ENCODE peak calls at places on chromosomes 7 and 10, in seven cellular contexts. M, Z, X, D, S, R and A are unnamed samples.

GRCh38 chr7:3805151-3805550 is 504.1 kb downstream of the SDK1 start:
- DNase-seq in X (no peak), Z (no peak), M (no peak), R (no peak), D (no peak), S (peak; percentile 68), A (no peak)

GRCh38 chr10:43230101-43230908 is 36.6 kb downstream of the RASGEF1A start:
- DNase-seq in S (no peak), M (peak; percentile 16), Z (peak; percentile 34), X (peak; percentile 7), R (no peak), D (no peak), A (peak; percentile 6)

GRCh38 chr10:90269699-90270098 is 568.3 kb downstream of the KIF20B start:
- DNase-seq in D (no peak), Z (no peak), S (no peak), M (no peak), X (no peak), R (no peak), A (no peak)

GRCh38 chr7:26147030-26147429 is 5.0 kb upstream of the NFE2L3 start:
- DNase-seq in X (no peak), M (no peak), D (no peak), Z (no peak), S (no peak), R (no peak), A (no peak)

GRCh38 chr7:93232673-93233018 is 480 bp downstream of the VPS50 start:
- DNase-seq in M (no peak), S (no peak), X (no peak), Z (no peak), D (no peak), R (no peak), A (peak; percentile 15)

GRCh38 chr7:585229-585711 is 65.6 kb upstream of the PDGFA start:
- DNase-seq in X (no peak), S (no peak), Z (no peak), D (no peak), R (peak; percentile 43), M (no peak), A (no peak)

GRCh38 chr10:110512461-110513187 is 14.9 kb downstream of the DUSP5 start:
- DNase-seq in M (no peak), S (peak; percentile 91), R (no peak), D (no peak), X (no peak), Z (peak; percentile 91), A (no peak)

GRCh38 chr10:127496045-127496444 is 53.1 kb upstream of the NPS start:
- DNase-seq in M (no peak), D (no peak), Z (no peak), R (no peak), X (no peak), S (no peak), A (no peak)

GRCh38 chr7:46230298-46231295 is 309.5 kb upstream of the IGFBP3 start:
- DNase-seq in S (peak; percentile 60), Z (no peak), R (no peak), M (no peak), X (no peak), D (no peak), A (no peak)

GRCh38 chr7:148929176-148929575 is 45.1 kb upstream of the EZH2 start:
- DNase-seq in D (no peak), R (no peak), M (no peak), Z (no peak), X (no peak), S (no peak), A (no peak)

GRCh38 chr10:46310851-46311250 is 24.1 kb downstream of the ANTXRL start:
- DNase-seq in S (no peak), X (peak; percentile 7), R (no peak), D (no peak), Z (no peak), M (no peak), A (no peak)

GRCh38 chr10:124696446-124697392 is 47.5 kb downstream of the FAM53B start:
- DNase-seq in Z (no peak), D (no peak), R (peak; percentile 61), S (no peak), X (no peak), M (no peak), A (no peak)

GRCh38 chr10:60828489-60828852 is 50.2 kb downstream of the CDK1 start:
- DNase-seq in S (peak; percentile 77), X (no peak), D (no peak), Z (no peak), R (no peak), M (no peak), A (no peak)

GRCh38 chr7:143176128-143176527 is 7.1 kb upstream of the TAS2R39 start:
- DNase-seq in Z (no peak), X (no peak), M (no peak), R (no peak), D (no peak), S (no peak), A (no peak)
- TF ChIP-seq CTCF in Z (no peak), X (no peak), M (no peak), R (no peak), D (no peak), S (no peak), A (no peak)

GRCh38 chr7:124263232-124263827 is 230.5 kb upstream of the TMEM229A start:
- DNase-seq in S (no peak), R (peak; percentile 31), Z (no peak), X (no peak), D (no peak), M (no peak), A (no peak)
- TF ChIP-seq CTCF in S (no peak), R (no peak), Z (no peak), X (no peak), D (no peak), M (no peak), A (no peak)

GRCh38 chr10:35300063-35300699 is 36.1 kb upstream of the CCNY start:
- DNase-seq in M (no peak), D (no peak), R (peak; percentile 51), Z (peak; percentile 82), S (peak; percentile 62), X (no peak), A (no peak)

GRCh38 chr10:35289198-35289597 is 47.1 kb upstream of the CCNY start:
- DNase-seq in X (no peak), S (no peak), Z (no peak), R (no peak), D (no peak), M (no peak), A (no peak)

DNA sequence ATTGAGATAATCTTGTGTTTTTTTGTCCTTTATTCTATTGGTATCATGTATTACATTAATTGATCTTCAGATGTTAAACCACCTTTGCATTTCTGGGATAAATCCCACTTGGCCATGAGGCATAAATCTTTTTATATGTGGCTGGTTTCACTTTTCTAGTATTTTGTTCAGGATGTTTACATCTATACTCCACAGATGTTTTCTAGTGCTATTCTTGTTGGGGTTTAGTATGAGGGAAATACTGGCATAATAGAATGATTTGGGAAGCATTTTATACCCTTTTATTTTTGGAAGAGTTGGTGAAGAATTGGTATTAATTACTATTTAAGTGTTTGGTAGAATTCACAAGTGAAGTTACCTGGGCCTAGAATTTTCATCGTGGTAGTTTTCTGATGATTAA is 41.8 kb upstream of the CCNY start:
- DNase-seq in Z (no peak), X (no peak), S (no peak), D (no peak), R (no peak), M (no peak), A (no peak)
- TF ChIP-seq CTCF in Z (no peak), X (no peak), S (no peak), D (no peak), R (no peak), M (no peak), A (no peak)

DNA sequence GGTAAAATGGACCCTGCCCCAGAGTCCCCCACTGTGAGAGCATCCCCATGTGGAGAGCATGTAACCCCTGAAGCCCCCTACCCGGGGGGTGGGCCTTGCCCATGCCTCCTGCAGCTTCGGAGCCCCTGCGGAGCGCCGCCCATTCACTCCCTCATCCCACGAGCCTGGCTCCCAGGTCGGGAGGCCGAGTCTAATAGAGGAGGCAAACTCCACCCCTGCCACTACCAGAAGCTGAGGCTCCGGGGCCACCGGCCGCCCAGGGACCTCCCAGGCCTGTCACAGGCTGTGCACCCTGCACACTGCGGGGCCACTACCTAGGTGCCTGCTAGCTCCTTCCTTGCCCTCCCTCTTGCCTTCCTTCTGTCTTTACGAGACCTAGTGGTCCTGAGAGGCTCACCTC is 17.4 kb downstream of the WDR86 start:
- DNase-seq in M (no peak), Z (no peak), R (no peak), X (no peak), S (no peak), D (no peak), A (no peak)
- TF ChIP-seq CTCF in M (no peak), Z (no peak), R (no peak), X (no peak), S (no peak), D (no peak), A (no peak)

GRCh38 chr7:146096994-146097393 is 19.6 kb upstream of the CNTNAP2 start:
- DNase-seq in M (no peak), D (no peak), S (no peak), Z (no peak), R (no peak), X (no peak), A (no peak)
- TF ChIP-seq CTCF in M (no peak), D (no peak), S (peak; percentile 3), Z (no peak), R (no peak), X (no peak), A (no peak)

GRCh38 chr10:79269443-79269842 is 77.8 kb upstream of the PPIF start:
- DNase-seq in X (no peak), R (no peak), M (no peak), D (no peak), Z (no peak), S (no peak), A (no peak)

GRCh38 chr10:79272353-79272752 is 74.9 kb upstream of the PPIF start:
- DNase-seq in R (no peak), Z (no peak), D (no peak), S (no peak), X (no peak), M (no peak), A (no peak)

GRCh38 chr10:79268717-79269116 is 78.6 kb upstream of the PPIF start:
- DNase-seq in X (no peak), Z (no peak), D (no peak), S (no peak), R (no peak), M (no peak), A (no peak)

GRCh38 chr10:79269969-79270368 is 77.3 kb upstream of the PPIF start:
- DNase-seq in Z (no peak), M (no peak), R (no peak), S (no peak), X (no peak), D (no peak), A (no peak)

GRCh38 chr10:79270471-79271246 is 76.6 kb upstream of the PPIF start:
- DNase-seq in R (no peak), D (peak; percentile 46), Z (peak; percentile 89), M (no peak), S (no peak), X (no peak), A (no peak)
- TF ChIP-seq CTCF in R (no peak), D (no peak), Z (peak; percentile 68), M (no peak), S (no peak), X (no peak), A (no peak)

GRCh38 chr7:119733480-119733879 is 539.5 kb upstream of the KCND2 start:
- DNase-seq in Z (no peak), R (no peak), S (peak; percentile 24), D (no peak), X (no peak), M (no peak), A (no peak)

GRCh38 chr7:119737390-119737789 is 535.6 kb upstream of the KCND2 start:
- DNase-seq in Z (no peak), R (no peak), D (no peak), M (no peak), X (no peak), S (no peak), A (no peak)
- TF ChIP-seq CTCF in Z (no peak), R (no peak), D (no peak), M (no peak), X (no peak), S (no peak), A (no peak)